ENCODE peak calls at places on chromosomes 1 and 21, in six cellular contexts. P is IMR-90, B is trophoblast cell, K is H1, A is mesenchymal stem cell, J is neuronal stem cell. F is an unnamed sample.

GRCh38 chr1:227947425-227947677 is 381 bp downstream of the WNT9A start:
- DNase-seq in P (no peak), B (peak), K (no peak), A (no peak), J (no peak), F (peak)

GRCh38 chr21:45913416-45913765 is 68.2 kb upstream of the COL6A1 start:
- DNase-seq in P (no peak), B (no peak), K (no peak), A (no peak), J (no peak), F (no peak)

GRCh38 chr1:91603409-91603808 is 102.8 kb downstream of the CDC7 start:
- DNase-seq in P (no peak), B (no peak), K (no peak), A (no peak), J (no peak), F (no peak)

GRCh38 chr1:2135866-2136265 is 58.7 kb downstream of the FAAP20 start:
- DNase-seq in P (no peak), B (peak), K (no peak), A (no peak), J (no peak), F (no peak)

GRCh38 chr1:61387829-61388228 is 305.5 kb downstream of the NFIA start:
- DNase-seq in P (no peak), B (no peak), K (no peak), A (no peak), J (no peak), F (no peak)

GRCh38 chr21:37763298-37763697 is 153.0 kb downstream of the KCNJ6 start:
- DNase-seq in P (no peak), B (no peak), K (no peak), A (no peak), J (no peak), F (no peak)

GRCh38 chr1:173660306-173660705 is 9.3 kb downstream of the ANKRD45 start:
- DNase-seq in P (no peak), B (no peak), K (no peak), A (no peak), J (no peak), F (no peak)

GRCh38 chr1:17574502-17574901 is 35.0 kb downstream of the ARHGEF10L start:
- DNase-seq in P (no peak), B (no peak), K (no peak), A (no peak), J (no peak), F (peak)

GRCh38 chr1:82515650-82516049 is 714.9 kb downstream of the ADGRL2 start:
- DNase-seq in P (no peak), B (no peak), K (no peak), A (peak), J (no peak), F (no peak)

GRCh38 chr1:163071381-163072255 is 2.5 kb downstream of the RGS4 start:
- DNase-seq in P (peak), B (peak), K (peak), A (peak), J (peak), F (peak)

GRCh38 chr1:232901255-232901654 is 49.2 kb upstream of the NTPCR start:
- DNase-seq in P (no peak), B (peak), K (no peak), A (peak), J (no peak), F (peak)

GRCh38 chr1:154869351-154870116 is 547 bp downstream of the KCNN3 start:
- DNase-seq in P (peak), B (no peak), K (no peak), A (peak), J (no peak), F (no peak)
- H3K4me3 ChIP-seq in P (no peak), B (no peak), K (peak), A (peak), J (peak), F (no peak)

DNA sequence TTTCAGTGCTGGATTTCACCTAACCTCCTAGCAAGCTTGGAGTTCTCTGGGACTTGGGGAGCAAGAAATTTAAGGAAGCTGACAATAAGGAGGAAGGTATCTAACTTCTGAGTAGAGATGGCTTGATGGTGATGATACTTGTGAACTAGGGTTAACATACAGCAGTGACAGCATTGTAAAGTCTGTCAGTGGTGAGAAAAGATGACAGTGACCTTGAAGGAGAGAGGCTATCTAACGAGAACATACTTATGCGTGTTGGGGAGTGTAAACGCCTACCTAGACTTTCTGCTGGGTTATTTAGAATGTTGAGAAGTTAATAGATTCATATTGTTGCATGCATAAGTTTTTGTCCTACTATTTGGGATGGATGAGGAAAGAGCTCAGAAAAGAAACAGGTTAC is 16.3 kb downstream of the POU2F1 start:
- DNase-seq in P (no peak), B (no peak), K (no peak), A (no peak), J (no peak), F (no peak)
- H3K4ac ChIP-seq in P (no peak), B (no peak), K (no peak), A (no peak), J (no peak), F (no peak)

DNA sequence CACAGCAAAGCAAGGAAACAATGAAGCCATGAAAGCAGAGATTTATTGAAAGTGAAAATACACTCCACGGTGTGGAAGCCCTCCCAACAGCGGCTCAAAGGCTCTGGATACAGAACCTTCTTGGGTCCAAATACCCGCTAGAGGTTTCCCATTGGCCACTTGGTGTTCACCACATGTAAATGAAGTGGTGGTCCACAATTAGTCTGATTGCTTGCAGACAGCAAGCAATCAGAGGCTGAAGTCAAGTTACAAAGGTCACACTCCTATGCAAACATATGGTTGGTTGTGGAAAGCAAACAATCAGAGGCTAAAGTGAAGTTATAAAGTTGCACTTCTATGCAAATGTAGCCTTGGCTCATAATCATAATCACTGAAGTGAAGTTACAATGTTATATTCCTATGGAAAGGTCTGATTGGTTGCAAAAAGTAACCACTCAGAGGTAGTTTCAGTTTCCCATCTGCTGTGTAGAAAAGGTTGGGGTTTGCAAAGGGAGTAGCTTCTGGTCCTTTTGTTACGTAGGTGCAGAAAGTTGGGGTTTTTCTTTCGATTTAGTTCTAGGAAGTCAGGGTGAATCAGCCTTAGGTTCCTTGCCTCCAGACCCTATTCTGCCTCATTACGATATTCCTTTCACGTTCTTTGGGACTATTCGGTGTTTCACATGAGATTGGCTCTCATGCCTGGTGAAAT is 36.8 kb upstream of the MTF2 start:
- DNase-seq in P (no peak), B (no peak), K (no peak), A (no peak), J (no peak), F (no peak)
- H3K27ac ChIP-seq in P (no peak), B (no peak), K (no peak), A (no peak), J (no peak), F (no peak)

GRCh38 chr1:109917429-109918076 is 6.9 kb downstream of the CSF1 start:
- DNase-seq in P (peak), B (no peak), K (no peak), A (peak), J (no peak), F (no peak)
- H3K4me3 ChIP-seq in P (no peak), B (no peak), K (no peak), A (no peak), J (no peak), F (no peak)

GRCh38 chr1:235128453-235129328 is at the start of gene TOMM20:
- DNase-seq in P (peak), B (peak), K (peak), A (peak), J (peak), F (peak)
- H3K4ac ChIP-seq in P (peak), B (peak), K (peak), A (peak), J (peak), F (peak)

GRCh38 chr1:67346982-67347381 is 39.3 kb downstream of the IL12RB2 start:
- DNase-seq in P (no peak), B (no peak), K (no peak), A (no peak), J (no peak), F (no peak)

GRCh38 chr1:67348586-67349252 is 41.0 kb downstream of the IL12RB2 start:
- DNase-seq in P (no peak), B (no peak), K (no peak), A (no peak), J (no peak), F (no peak)

GRCh38 chr1:67342002-67342890 is 34.6 kb downstream of the IL12RB2 start:
- DNase-seq in P (no peak), B (no peak), K (peak), A (no peak), J (no peak), F (peak)

GRCh38 chr1:67350783-67351182 is 43.1 kb downstream of the IL12RB2 start:
- DNase-seq in P (no peak), B (no peak), K (no peak), A (no peak), J (no peak), F (no peak)

GRCh38 chr1:67347688-67348472 is 40.2 kb downstream of the IL12RB2 start:
- DNase-seq in P (peak), B (peak), K (peak), A (peak), J (peak), F (peak)
- H3K27ac ChIP-seq in P (no peak), B (no peak), K (no peak), A (no peak), J (no peak), F (no peak)

GRCh38 chr1:34794790-34795180 is 2.0 kb downstream of the GJA4 start:
- DNase-seq in P (no peak), B (no peak), K (no peak), A (no peak), J (no peak), F (no peak)
- H3K4me3 ChIP-seq in P (no peak), B (no peak), K (no peak), A (no peak), J (no peak), F (no peak)

GRCh38 chr1:156103521-156103947 is 11.0 kb upstream of the LMNA start:
- DNase-seq in P (peak), B (no peak), K (no peak), A (peak), J (no peak), F (no peak)
- H3K4ac ChIP-seq in P (peak), B (peak), K (peak), A (peak), J (no peak), F (peak)

F was measured in mesendoderm.